ENCODE peak calls at places on chromosomes 6 and 20, in ten cellular contexts. One of them, this sample, is unnamed.

GRCh38 chr20:58666702-58667101 is 15.6 kb downstream of the STX16 start:
- DNase-seq in H54: no peak
- DNase-seq in esophagus squamous epithelium: no peak
- DNase-seq in heart left ventricle: no peak
- DNase-seq in adrenal gland: no peak
- DNase-seq in transverse colon: no peak
- DNase-seq in prostate gland: no peak
- DNase-seq in Peyer's patch: no peak
- DNase-seq in tibial nerve: no peak
- DNase-seq in HCT116: no peak
- DNase-seq in this sample: no peak

GRCh38 chr6:13135152-13135551 is 193.2 kb downstream of the TBC1D7 start:
- DNase-seq in H54: no peak
- DNase-seq in esophagus squamous epithelium: no peak
- DNase-seq in heart left ventricle: no peak
- DNase-seq in adrenal gland: no peak
- DNase-seq in transverse colon: no peak
- DNase-seq in prostate gland: no peak
- DNase-seq in Peyer's patch: no peak
- DNase-seq in tibial nerve: no peak
- DNase-seq in HCT116: no peak
- DNase-seq in this sample: no peak

GRCh38 chr20:53994088-53994487 is 76.3 kb downstream of the BCAS1 start:
- DNase-seq in H54: no peak
- DNase-seq in esophagus squamous epithelium: no peak
- DNase-seq in heart left ventricle: no peak
- DNase-seq in adrenal gland: no peak
- DNase-seq in transverse colon: no peak
- DNase-seq in prostate gland: no peak
- DNase-seq in Peyer's patch: no peak
- DNase-seq in tibial nerve: no peak
- DNase-seq in HCT116: no peak
- DNase-seq in this sample: no peak

GRCh38 chr6:102126488-102126887 is 733.0 kb downstream of the GRIK2 start:
- DNase-seq in H54: no peak
- DNase-seq in esophagus squamous epithelium: no peak
- DNase-seq in heart left ventricle: no peak
- DNase-seq in adrenal gland: no peak
- DNase-seq in transverse colon: no peak
- DNase-seq in prostate gland: no peak
- DNase-seq in Peyer's patch: no peak
- DNase-seq in tibial nerve: no peak
- DNase-seq in HCT116: no peak
- DNase-seq in this sample: no peak

GRCh38 chr6:70131528-70131927 is 171.4 kb downstream of the COL9A1 start:
- DNase-seq in H54: no peak
- DNase-seq in esophagus squamous epithelium: no peak
- DNase-seq in heart left ventricle: no peak
- DNase-seq in adrenal gland: no peak
- DNase-seq in transverse colon: no peak
- DNase-seq in prostate gland: no peak
- DNase-seq in Peyer's patch: no peak
- DNase-seq in tibial nerve: no peak
- DNase-seq in HCT116: no peak
- DNase-seq in this sample: no peak

GRCh38 chr20:35166242-35166830 is 5.5 kb upstream of the PROCR start:
- DNase-seq in H54: no peak
- DNase-seq in esophagus squamous epithelium: no peak
- DNase-seq in heart left ventricle: peak; percentile 79
- DNase-seq in adrenal gland: peak; percentile 73
- DNase-seq in transverse colon: no peak
- DNase-seq in prostate gland: no peak
- DNase-seq in Peyer's patch: no peak
- DNase-seq in tibial nerve: no peak
- DNase-seq in HCT116: no peak
- DNase-seq in this sample: no peak

GRCh38 chr6:70413829-70414494 is 654 bp downstream of the FAM135A start:
- DNase-seq in H54: peak; percentile 5
- DNase-seq in esophagus squamous epithelium: no peak
- DNase-seq in heart left ventricle: no peak
- DNase-seq in adrenal gland: no peak
- DNase-seq in transverse colon: no peak
- DNase-seq in prostate gland: no peak
- DNase-seq in Peyer's patch: no peak
- DNase-seq in tibial nerve: peak; percentile 9
- DNase-seq in HCT116: no peak
- DNase-seq in this sample: no peak

GRCh38 chr6:155646443-155646842 is 190.8 kb upstream of the NOX3 start:
- DNase-seq in H54: no peak
- DNase-seq in esophagus squamous epithelium: no peak
- DNase-seq in heart left ventricle: no peak
- DNase-seq in adrenal gland: no peak
- DNase-seq in transverse colon: no peak
- DNase-seq in prostate gland: peak; percentile 10
- DNase-seq in Peyer's patch: no peak
- DNase-seq in tibial nerve: no peak
- DNase-seq in HCT116: no peak
- DNase-seq in this sample: no peak

GRCh38 chr6:42746452-42747400 is 823 bp upstream of the TBCC start:
- DNase-seq in H54: peak; percentile 80
- DNase-seq in esophagus squamous epithelium: peak; percentile 50
- DNase-seq in heart left ventricle: peak; percentile 92
- DNase-seq in adrenal gland: peak; percentile 70
- DNase-seq in transverse colon: peak; percentile 86
- DNase-seq in prostate gland: peak; percentile 78
- DNase-seq in Peyer's patch: peak; percentile 83
- DNase-seq in tibial nerve: peak; percentile 71
- DNase-seq in HCT116: peak; percentile 74
- DNase-seq in this sample: peak; percentile 72

GRCh38 chr6:109455161-109455501 is 441 bp downstream of the MICAL1 start:
- DNase-seq in H54: no peak
- DNase-seq in esophagus squamous epithelium: no peak
- DNase-seq in heart left ventricle: peak; percentile 69
- DNase-seq in adrenal gland: no peak
- DNase-seq in transverse colon: peak; percentile 63
- DNase-seq in prostate gland: no peak
- DNase-seq in Peyer's patch: peak; percentile 77
- DNase-seq in tibial nerve: peak; percentile 19
- DNase-seq in HCT116: no peak
- DNase-seq in this sample: no peak

DNA sequence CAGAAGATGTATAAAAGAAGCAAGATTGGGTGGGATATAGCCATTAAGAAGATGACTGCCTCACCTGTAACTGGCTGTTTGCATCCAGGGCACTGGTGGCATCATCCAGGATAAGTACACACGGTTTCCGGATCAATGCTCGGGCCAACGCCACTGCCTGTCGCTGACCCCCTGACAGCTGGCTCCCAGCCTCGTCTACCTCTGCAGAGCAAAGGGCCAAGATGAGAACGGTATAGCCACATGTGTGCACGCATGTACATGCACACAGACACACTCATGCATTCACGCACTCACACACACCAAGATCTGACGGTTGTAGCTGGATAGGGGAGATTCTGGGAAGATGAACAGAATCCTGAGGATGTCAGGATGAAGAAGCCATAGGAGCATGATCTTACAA is 3.2 kb upstream of the PSMB8 start:
- DNase-seq in H54: no peak
- DNase-seq in esophagus squamous epithelium: no peak
- DNase-seq in heart left ventricle: no peak
- DNase-seq in adrenal gland: no peak
- DNase-seq in transverse colon: no peak
- DNase-seq in prostate gland: no peak
- DNase-seq in Peyer's patch: no peak
- DNase-seq in tibial nerve: no peak
- DNase-seq in HCT116: no peak
- DNase-seq in this sample: no peak
- TF ChIP-seq POLR2A in H54: no peak
- TF ChIP-seq POLR2A in esophagus squamous epithelium: no peak
- TF ChIP-seq POLR2A in heart left ventricle: no peak
- TF ChIP-seq POLR2A in adrenal gland: no peak
- TF ChIP-seq POLR2A in transverse colon: no peak
- TF ChIP-seq POLR2A in prostate gland: no peak
- TF ChIP-seq POLR2A in Peyer's patch: no peak
- TF ChIP-seq POLR2A in tibial nerve: no peak
- TF ChIP-seq POLR2A in HCT116: no peak
- TF ChIP-seq POLR2A in this sample: no peak

DNA sequence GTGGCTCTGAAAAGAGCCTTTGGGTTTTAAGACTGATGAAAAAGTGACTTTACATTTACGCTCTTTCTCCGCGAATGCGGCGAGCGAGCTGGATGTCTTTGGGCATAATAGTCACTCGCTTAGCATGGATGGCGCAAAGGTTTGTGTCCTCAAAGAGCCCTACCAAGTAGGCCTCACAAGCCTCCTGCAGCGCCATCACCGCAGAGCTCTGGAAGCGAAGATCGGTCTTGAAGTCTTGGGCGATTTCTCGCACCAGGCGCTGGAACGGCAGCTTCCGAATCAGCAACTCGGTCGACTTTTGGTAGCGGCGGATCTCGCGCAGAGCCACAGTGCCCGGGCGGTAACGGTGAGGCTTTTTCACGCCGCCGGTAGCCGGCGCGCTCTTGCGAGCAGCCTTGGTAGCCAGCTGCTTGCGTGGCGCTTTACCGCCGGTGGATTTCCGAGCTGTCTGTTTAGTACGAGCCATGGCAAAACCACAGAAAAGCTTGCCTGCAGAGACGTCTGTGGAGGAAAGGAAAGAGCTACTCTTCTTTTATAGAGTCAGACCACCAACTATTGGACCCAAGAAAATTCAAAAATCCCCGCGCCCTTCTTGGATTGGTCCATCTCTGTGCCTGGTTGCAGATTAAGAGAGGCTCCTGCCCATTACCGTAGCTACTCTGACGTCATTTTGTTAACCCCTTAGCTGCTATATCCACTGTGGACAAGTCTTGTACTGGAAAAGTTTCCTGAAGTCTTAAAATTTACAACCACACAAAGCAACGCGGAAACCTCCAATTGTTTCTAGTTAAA is 55.4 kb upstream of the HFE start:
- DNase-seq in H54: peak; percentile 68
- DNase-seq in esophagus squamous epithelium: peak; percentile 57
- DNase-seq in heart left ventricle: peak; percentile 69
- DNase-seq in adrenal gland: peak; percentile 93
- DNase-seq in transverse colon: peak; percentile 85
- DNase-seq in prostate gland: peak; percentile 88
- DNase-seq in Peyer's patch: peak; percentile 80
- DNase-seq in tibial nerve: peak; percentile 95
- DNase-seq in HCT116: peak; percentile 99
- DNase-seq in this sample: peak; percentile 75
- TF ChIP-seq POLR2A in H54: peak; percentile 97
- TF ChIP-seq POLR2A in esophagus squamous epithelium: peak; percentile 78
- TF ChIP-seq POLR2A in heart left ventricle: no peak
- TF ChIP-seq POLR2A in adrenal gland: peak; percentile 19
- TF ChIP-seq POLR2A in transverse colon: peak; percentile 71
- TF ChIP-seq POLR2A in prostate gland: peak; percentile 20
- TF ChIP-seq POLR2A in Peyer's patch: peak; percentile 52
- TF ChIP-seq POLR2A in tibial nerve: no peak
- TF ChIP-seq POLR2A in HCT116: peak; percentile 99
- TF ChIP-seq POLR2A in this sample: no peak

DNA sequence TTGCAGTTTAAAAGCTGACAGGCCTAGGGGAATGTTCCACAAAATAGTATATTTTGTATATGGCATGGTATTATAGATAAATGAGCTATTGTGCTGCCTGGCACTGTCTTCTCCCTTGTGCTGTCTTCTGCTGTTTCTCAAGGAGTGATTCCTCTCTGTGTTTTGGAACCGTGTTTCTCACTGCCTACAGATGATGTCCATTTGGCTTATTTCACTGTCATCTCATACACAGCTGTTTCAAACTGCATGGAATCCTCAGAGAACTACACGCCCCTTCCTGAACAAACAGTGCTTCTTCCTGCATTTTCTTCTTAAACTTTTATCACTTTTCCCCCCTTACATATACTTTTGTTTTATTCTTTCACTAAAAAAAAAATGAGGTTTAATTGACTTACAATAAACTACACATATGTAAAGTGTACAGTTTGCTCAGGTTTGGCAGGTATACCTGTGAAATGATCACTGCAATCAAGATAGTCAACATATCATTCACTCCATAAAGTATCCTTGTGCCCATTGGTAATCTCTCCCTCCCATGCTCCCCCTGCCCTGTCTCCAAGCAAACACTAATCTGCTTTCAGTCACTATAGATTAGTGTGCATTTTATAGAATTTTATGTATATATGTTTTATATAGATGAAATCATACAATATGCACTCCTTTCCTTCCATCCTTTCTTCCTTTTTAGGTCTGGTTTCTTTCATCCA is 43.0 kb downstream of the CBFA2T2 start:
- DNase-seq in H54: no peak
- DNase-seq in esophagus squamous epithelium: no peak
- DNase-seq in heart left ventricle: no peak
- DNase-seq in adrenal gland: no peak
- DNase-seq in transverse colon: no peak
- DNase-seq in prostate gland: no peak
- DNase-seq in Peyer's patch: no peak
- DNase-seq in tibial nerve: no peak
- DNase-seq in HCT116: no peak
- DNase-seq in this sample: no peak
- TF ChIP-seq POLR2A in H54: no peak
- TF ChIP-seq POLR2A in esophagus squamous epithelium: no peak
- TF ChIP-seq POLR2A in heart left ventricle: no peak
- TF ChIP-seq POLR2A in adrenal gland: no peak
- TF ChIP-seq POLR2A in transverse colon: no peak
- TF ChIP-seq POLR2A in prostate gland: no peak
- TF ChIP-seq POLR2A in Peyer's patch: no peak
- TF ChIP-seq POLR2A in tibial nerve: no peak
- TF ChIP-seq POLR2A in HCT116: no peak
- TF ChIP-seq POLR2A in this sample: no peak

GRCh38 chr6:44356432-44356950 is 14.0 kb downstream of the SPATS1 start:
- DNase-seq in H54: no peak
- DNase-seq in esophagus squamous epithelium: no peak
- DNase-seq in heart left ventricle: no peak
- DNase-seq in adrenal gland: no peak
- DNase-seq in transverse colon: no peak
- DNase-seq in prostate gland: no peak
- DNase-seq in Peyer's patch: no peak
- DNase-seq in tibial nerve: no peak
- DNase-seq in HCT116: no peak
- DNase-seq in this sample: no peak

GRCh38 chr6:44355640-44356039 is 13.2 kb downstream of the SPATS1 start:
- DNase-seq in H54: no peak
- DNase-seq in esophagus squamous epithelium: no peak
- DNase-seq in heart left ventricle: no peak
- DNase-seq in adrenal gland: no peak
- DNase-seq in transverse colon: no peak
- DNase-seq in prostate gland: no peak
- DNase-seq in Peyer's patch: no peak
- DNase-seq in tibial nerve: no peak
- DNase-seq in HCT116: no peak
- DNase-seq in this sample: no peak

GRCh38 chr6:44352259-44352658 is 9.8 kb downstream of the SPATS1 start:
- DNase-seq in H54: no peak
- DNase-seq in esophagus squamous epithelium: no peak
- DNase-seq in heart left ventricle: no peak
- DNase-seq in adrenal gland: no peak
- DNase-seq in transverse colon: no peak
- DNase-seq in prostate gland: no peak
- DNase-seq in Peyer's patch: no peak
- DNase-seq in tibial nerve: no peak
- DNase-seq in HCT116: no peak
- DNase-seq in this sample: no peak

GRCh38 chr6:44349904-44350649 is 7.6 kb downstream of the SPATS1 start:
- DNase-seq in H54: no peak
- DNase-seq in esophagus squamous epithelium: no peak
- DNase-seq in heart left ventricle: no peak
- DNase-seq in adrenal gland: no peak
- DNase-seq in transverse colon: no peak
- DNase-seq in prostate gland: no peak
- DNase-seq in Peyer's patch: no peak
- DNase-seq in tibial nerve: no peak
- DNase-seq in HCT116: no peak
- DNase-seq in this sample: no peak

GRCh38 chr6:44353336-44353735 is 10.9 kb downstream of the SPATS1 start:
- DNase-seq in H54: no peak
- DNase-seq in esophagus squamous epithelium: no peak
- DNase-seq in heart left ventricle: no peak
- DNase-seq in adrenal gland: no peak
- DNase-seq in transverse colon: peak; percentile 18
- DNase-seq in prostate gland: peak; percentile 34
- DNase-seq in Peyer's patch: no peak
- DNase-seq in tibial nerve: no peak
- DNase-seq in HCT116: no peak
- DNase-seq in this sample: no peak
- TF ChIP-seq POLR2A in H54: no peak
- TF ChIP-seq POLR2A in esophagus squamous epithelium: no peak
- TF ChIP-seq POLR2A in heart left ventricle: no peak
- TF ChIP-seq POLR2A in adrenal gland: no peak
- TF ChIP-seq POLR2A in transverse colon: no peak
- TF ChIP-seq POLR2A in prostate gland: no peak
- TF ChIP-seq POLR2A in Peyer's patch: no peak
- TF ChIP-seq POLR2A in tibial nerve: no peak
- TF ChIP-seq POLR2A in HCT116: no peak
- TF ChIP-seq POLR2A in this sample: no peak